ENCODE peak calls at places on chromosomes 13 and 19, in four cellular contexts. H is GM23338, O is right lobe of liver, J is A549. V is an unnamed sample.

GRCh38 chr19:3358919-3359849 is 7.2 kb upstream of the NFIC start:
- ATAC-seq in H (no peak), O (peak), J (no peak), V (peak)

GRCh38 chr13:78978381-78978998 is 319.5 kb upstream of the OBI1 start:
- ATAC-seq in H (peak), O (peak), J (peak), V (no peak)

GRCh38 chr13:107866666-107867623 is 348.4 kb downstream of the LIG4 start:
- ATAC-seq in H (peak), O (peak), J (peak), V (no peak)

GRCh38 chr19:28422046-28422445 is 790.9 kb downstream of the UQCRFS1 start:
- ATAC-seq in H (no peak), O (no peak), J (no peak), V (no peak)

GRCh38 chr19:2269244-2270156 is 12.5 kb downstream of the PEAK3 start:
- ATAC-seq in H (peak), O (peak), J (peak), V (peak)

GRCh38 chr13:25771208-25771607 is 280.6 kb downstream of the SHISA2 start:
- ATAC-seq in H (no peak), O (no peak), J (no peak), V (no peak)

GRCh38 chr13:114237415-114238112 is 2.9 kb downstream of the CDC16 start:
- ATAC-seq in H (no peak), O (no peak), J (no peak), V (no peak)

GRCh38 chr19:538641-539428 is 5.0 kb upstream of the GZMM start:
- ATAC-seq in H (no peak), O (no peak), J (no peak), V (no peak)

GRCh38 chr19:19321143-19321577 is 531 bp downstream of the MAU2 start:
- ATAC-seq in H (peak), O (no peak), J (no peak), V (no peak)

GRCh38 chr13:20877902-20878301 is 24.6 kb downstream of the XPO4 start:
- ATAC-seq in H (no peak), O (no peak), J (no peak), V (no peak)

GRCh38 chr13:106919638-106920037 is 351.7 kb upstream of the ARGLU1 start:
- ATAC-seq in H (peak), O (peak), J (no peak), V (peak)

GRCh38 chr19:4474504-4475136 is 2.5 kb downstream of the HDGFL2 start:
- ATAC-seq in H (peak), O (no peak), J (no peak), V (no peak)
- H3K4me3 ChIP-seq in H (peak), O (no peak), J (peak), V (no peak)

DNA sequence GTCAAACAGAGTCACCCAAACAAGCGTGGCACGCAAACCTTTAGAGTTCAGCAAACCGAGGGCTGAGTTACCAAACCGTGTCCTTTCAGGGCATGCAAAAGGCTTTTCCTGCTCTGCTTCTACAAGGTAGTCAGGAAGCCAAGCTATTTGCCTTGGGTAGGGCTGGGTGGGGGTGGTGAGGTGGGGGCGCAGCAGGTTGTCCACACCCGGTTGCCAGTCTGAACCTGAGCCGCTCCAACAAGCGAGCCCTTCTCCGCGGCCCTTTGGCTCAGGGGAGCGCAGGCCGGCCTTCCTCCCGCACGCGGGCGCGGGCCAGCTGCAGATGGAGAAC is 347 bp upstream of the CLDN10 start:
- ATAC-seq in H (no peak), O (no peak), J (peak), V (no peak)
- H3K4me3 ChIP-seq in H (peak), O (no peak), J (no peak), V (peak)

GRCh38 chr13:111034811-111035210 is 80.3 kb upstream of the ARHGEF7 start:
- ATAC-seq in H (no peak), O (no peak), J (no peak), V (no peak)

GRCh38 chr13:111027481-111028439 is 87.3 kb upstream of the ARHGEF7 start:
- ATAC-seq in H (no peak), O (no peak), J (no peak), V (no peak)

GRCh38 chr13:111029957-111030609 is 85.0 kb upstream of the ARHGEF7 start:
- ATAC-seq in H (no peak), O (no peak), J (no peak), V (no peak)

GRCh38 chr13:111033172-111034133 is 81.7 kb upstream of the ARHGEF7 start:
- ATAC-seq in H (no peak), O (no peak), J (peak), V (no peak)

DNA sequence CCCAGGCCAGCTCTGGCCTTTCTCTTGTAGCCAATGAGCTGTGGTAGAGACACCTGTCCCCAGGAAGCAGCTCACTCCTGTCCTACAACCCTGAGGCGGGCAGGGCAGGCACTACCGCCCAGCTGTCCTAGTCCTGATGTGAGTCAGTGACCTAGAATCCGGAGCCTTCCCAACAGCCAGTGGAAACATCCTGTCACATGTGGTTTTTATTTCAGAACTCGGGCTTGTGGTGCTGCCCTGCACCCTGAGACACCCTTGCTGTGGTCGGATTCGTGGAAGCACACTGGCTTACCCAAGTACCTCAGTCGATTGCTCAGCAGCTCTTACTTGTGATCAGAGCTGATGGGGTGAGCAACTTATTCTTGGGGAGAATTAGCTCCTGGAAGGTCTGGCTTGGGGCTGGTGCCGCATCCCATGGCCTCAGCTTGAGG is 83.6 kb upstream of the ARHGEF7 start:
- ATAC-seq in H (no peak), O (peak), J (no peak), V (no peak)
- H3K4me3 ChIP-seq in H (no peak), O (no peak), J (no peak), V (no peak)

GRCh38 chr19:41626278-41626677 is 596 bp downstream of the CEACAM4 start:
- ATAC-seq in H (no peak), O (no peak), J (no peak), V (no peak)
- H3K4me3 ChIP-seq in H (no peak), O (no peak), J (no peak), V (no peak)

DNA sequence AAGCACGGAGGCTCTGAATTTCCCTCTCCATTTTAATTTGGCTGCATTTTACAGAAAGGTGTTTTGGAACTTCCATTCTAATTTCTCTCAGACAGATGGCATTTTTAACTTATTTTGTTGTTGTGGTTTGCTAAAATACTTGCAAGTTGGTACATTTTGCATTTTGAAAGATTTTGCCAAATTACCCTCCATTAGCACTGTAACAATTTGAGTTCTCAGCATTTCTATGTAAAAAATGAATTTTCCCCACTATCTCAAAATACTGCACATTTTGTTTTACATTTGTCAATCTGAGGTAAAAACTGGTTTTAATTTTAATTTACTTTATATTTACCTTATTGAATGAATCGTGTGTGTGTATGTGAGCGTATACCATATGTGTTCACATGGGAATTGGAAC is 7.0 kb upstream of the HNRNPL start:
- ATAC-seq in H (no peak), O (no peak), J (no peak), V (no peak)
- H3K4me3 ChIP-seq in H (no peak), O (no peak), J (no peak), V (no peak)